ENCODE peak calls at places on chromosome 13, in nine cellular contexts. U is Peyer's patch, F is OCI-LY7, X is uterus, I is small intestine, Z is neural progenitor cell, A is cardiac muscle cell, R is iPS DF 6.9, B is HepG2. T is an unnamed sample.

GRCh38 chr13:80338781-80339577 is 1.9 kb downstream of the SPRY2 start:
- DNase-seq in A (peak; percentile 86), X (peak; percentile 66), F (no peak), I (peak; percentile 55), U (peak; percentile 76), Z (peak; percentile 90), B (peak; percentile 23), R (no peak), T (peak; percentile 90)

GRCh38 chr13:86810385-86810784 is 860.8 kb upstream of the SLITRK5 start:
- DNase-seq in U (no peak), A (no peak), Z (no peak), X (no peak), I (no peak), R (no peak), F (no peak), B (no peak), T (no peak)

GRCh38 chr13:51456510-51456909 is 3.7 kb upstream of the INTS6 start:
- DNase-seq in I (no peak), Z (no peak), U (no peak), F (no peak), X (no peak), R (no peak), A (no peak), B (no peak), T (no peak)

GRCh38 chr13:113837554-113838355 is 26.1 kb downstream of the GAS6 start:
- DNase-seq in F (no peak), X (peak; percentile 98), A (peak; percentile 52), B (peak; percentile 55), U (peak; percentile 82), R (no peak), Z (no peak), I (peak; percentile 68), T (peak; percentile 93)

GRCh38 chr13:26011208-26011573 is 40.6 kb downstream of the SHISA2 start:
- DNase-seq in I (no peak), F (no peak), Z (no peak), X (no peak), B (no peak), A (no peak), U (no peak), R (no peak), T (no peak)

GRCh38 chr13:45367358-45367757 is 26.4 kb upstream of the TPT1 start:
- DNase-seq in U (peak; percentile 94), X (peak; percentile 32), B (peak; percentile 69), R (peak; percentile 20), F (peak; percentile 84), A (no peak), Z (no peak), I (peak; percentile 86), T (peak; percentile 80)

GRCh38 chr13:96090240-96091101 is 564 bp downstream of the HS6ST3 start:
- DNase-seq in X (no peak), R (no peak), A (peak; percentile 57), B (no peak), Z (peak; percentile 66), I (no peak), F (no peak), U (no peak), T (peak; percentile 52)

GRCh38 chr13:84118845-84119409 is 236.7 kb upstream of the SLITRK1 start:
- DNase-seq in U (no peak), Z (no peak), X (no peak), B (no peak), R (no peak), F (no peak), A (no peak), I (no peak), T (no peak)

GRCh38 chr13:110346661-110347067 is 39.6 kb downstream of the COL4A2 start:
- DNase-seq in X (peak; percentile 15), R (no peak), U (peak; percentile 89), B (no peak), Z (no peak), F (no peak), I (peak; percentile 68), A (no peak), T (no peak)

GRCh38 chr13:27636624-27637288 is 15.1 kb downstream of the POLR1D start:
- DNase-seq in R (no peak), A (no peak), B (no peak), U (no peak), I (no peak), F (no peak), Z (no peak), X (no peak), T (no peak)

GRCh38 chr13:32624441-32624840 is 38.2 kb downstream of the PDS5B start:
- DNase-seq in I (no peak), R (no peak), X (no peak), Z (no peak), U (no peak), B (no peak), F (no peak), A (no peak), T (no peak)

DNA sequence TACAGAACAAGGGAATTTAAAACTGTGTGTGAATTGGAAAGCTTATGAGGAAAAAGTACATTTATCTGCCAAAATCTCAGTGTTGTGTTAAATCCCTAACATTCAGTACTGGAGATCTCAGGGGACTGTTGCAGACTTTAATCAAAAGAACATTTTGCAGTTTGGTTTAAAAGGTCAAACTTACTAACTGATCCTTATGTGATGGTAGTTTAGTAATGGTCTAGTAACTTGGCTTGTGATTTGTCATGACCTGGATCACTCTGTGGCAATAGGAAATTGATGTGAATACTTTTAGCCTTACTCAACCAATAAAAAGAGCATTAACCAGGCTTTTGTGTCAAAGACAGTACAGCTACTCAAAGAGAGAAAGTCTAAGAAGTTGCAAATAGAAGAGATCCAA is 862.0 kb upstream of the MIR17HG start:
- DNase-seq in Z (no peak), B (no peak), R (no peak), X (no peak), A (no peak), U (no peak), F (no peak), I (no peak), T (no peak)
- H3K27ac ChIP-seq in Z (no peak overlapping the region), B (no peak overlapping the region), R (no peak overlapping the region), X (no peak overlapping the region), A (no peak overlapping the region), U (no peak overlapping the region), F (no peak overlapping the region), I (no peak overlapping the region), T (no peak overlapping the region)

DNA sequence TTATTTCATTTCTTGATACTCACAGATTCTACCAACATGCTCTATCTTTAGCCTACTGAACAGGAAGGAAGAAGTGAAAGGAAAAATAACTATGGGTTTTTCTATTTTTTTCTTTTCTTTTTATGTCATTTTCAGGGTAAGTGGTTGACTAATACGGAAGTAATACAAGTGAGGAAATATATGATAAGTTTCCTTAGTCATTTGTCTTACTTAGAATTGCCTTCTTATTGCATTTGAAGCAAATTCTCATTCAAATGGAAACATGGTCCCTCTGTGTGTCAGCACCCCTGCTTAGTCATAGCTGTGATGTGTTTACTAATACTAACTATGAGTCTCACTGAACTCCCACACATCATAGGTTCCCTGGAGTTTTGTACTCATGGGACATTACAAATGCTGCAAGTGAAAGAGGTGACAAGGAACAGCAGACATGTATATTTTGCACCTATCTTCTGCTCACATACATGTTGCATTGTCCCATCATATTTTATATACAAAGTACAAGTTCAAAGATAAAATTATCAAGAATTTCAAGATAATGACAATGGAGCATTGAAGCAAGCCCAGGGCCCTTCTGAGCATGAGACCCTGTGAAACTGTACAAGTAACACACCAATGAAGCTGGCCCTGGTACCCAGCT is 60.1 kb downstream of the DCT start:
- DNase-seq in F (no peak), B (no peak), A (no peak), R (no peak), X (no peak), Z (no peak), I (no peak), U (no peak), T (no peak)
- H3K4me3 ChIP-seq in F (no peak overlapping the region), B (no peak overlapping the region), A (no peak overlapping the region), R (no peak overlapping the region), X (no peak overlapping the region), Z (no peak overlapping the region), I (no peak overlapping the region), U (no peak overlapping the region), T (no peak overlapping the region)

DNA sequence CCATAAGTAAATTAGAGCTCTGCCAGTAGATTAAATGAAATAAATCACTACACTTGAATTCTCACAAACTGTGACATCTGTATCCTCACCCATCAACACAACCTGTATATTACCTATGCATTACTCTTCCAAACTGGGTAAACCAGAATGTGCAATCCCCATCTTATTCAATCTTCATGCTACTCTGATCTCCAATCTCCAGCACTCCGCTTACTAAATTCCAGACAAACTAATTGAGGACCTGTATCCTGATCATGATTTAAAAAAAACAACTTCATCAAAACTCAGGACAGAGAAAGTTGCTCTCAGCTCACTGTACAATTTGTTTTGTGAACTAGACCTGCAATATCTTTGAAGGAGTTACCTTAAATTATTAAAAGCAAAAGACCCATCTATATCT is 74.4 kb downstream of the FOXO1 start:
- DNase-seq in B (no peak), I (no peak), U (no peak), Z (no peak), F (no peak), A (no peak), X (no peak), R (no peak), T (no peak)
- H3K27ac ChIP-seq in B (no peak overlapping the region), I (no peak overlapping the region), U (no peak overlapping the region), Z (no peak overlapping the region), F (peak overlapping the region; percentile 92), A (no peak overlapping the region), X (peak overlapping the region; percentile 63), R (no peak overlapping the region), T (no peak overlapping the region)

GRCh38 chr13:20230913-20231838 is 943 bp downstream of the GJB6 start:
- DNase-seq in R (no peak), B (no peak), I (no peak), A (no peak), U (no peak), X (no peak), F (no peak), Z (peak; percentile 17), T (no peak)

GRCh38 chr13:20227288-20227687 is 4.8 kb downstream of the GJB6 start:
- DNase-seq in R (no peak), U (no peak), F (no peak), B (no peak), X (no peak), A (no peak), Z (no peak), I (no peak), T (no peak)

GRCh38 chr13:20227730-20228129 is 4.4 kb downstream of the GJB6 start:
- DNase-seq in U (no peak), B (no peak), I (no peak), F (no peak), R (no peak), A (no peak), Z (no peak), X (no peak), T (no peak)

GRCh38 chr13:20232556-20233277 is 598 bp upstream of the GJB6 start:
- DNase-seq in U (no peak), R (no peak), I (no peak), A (no peak), X (no peak), Z (no peak), B (no peak), F (no peak), T (no peak)

DNA sequence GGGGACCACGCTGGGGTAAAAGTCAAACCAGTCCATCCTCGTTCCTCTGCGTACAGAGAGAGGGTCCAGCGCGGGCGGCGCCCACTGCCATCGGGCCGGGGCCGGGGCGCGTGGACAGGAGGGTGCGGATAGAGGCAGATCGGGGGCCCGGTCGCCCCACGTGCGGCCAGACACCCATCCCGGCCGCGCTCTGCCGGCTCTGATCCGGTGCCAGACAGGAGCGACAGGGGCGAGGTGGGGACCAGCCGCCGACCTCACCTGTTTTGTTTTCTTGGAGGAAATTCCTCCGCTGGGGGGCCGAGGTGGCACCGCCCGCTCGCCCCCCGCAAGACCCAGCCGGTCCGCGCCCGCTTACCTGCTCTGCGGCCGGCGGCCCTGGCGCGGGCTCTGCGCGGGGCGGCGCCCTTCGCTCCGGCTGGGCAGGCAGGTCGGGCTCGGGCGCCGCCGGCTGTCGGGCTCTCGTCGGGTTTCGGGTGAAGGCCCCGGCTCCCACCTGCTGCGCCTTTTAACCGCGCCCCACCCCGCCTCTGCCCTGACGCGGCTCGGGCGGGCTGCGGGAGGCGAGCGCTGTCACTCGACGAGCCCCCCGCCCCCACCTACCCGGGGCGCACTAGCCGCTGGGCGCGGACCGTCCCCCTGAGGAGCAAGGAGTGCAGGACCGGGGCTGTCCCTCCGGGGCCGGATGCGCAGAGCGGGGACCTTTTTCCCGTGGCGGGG is at the start of gene GJB6:
- DNase-seq in B (no peak), U (no peak), I (peak; percentile 12), A (peak; percentile 34), F (no peak), X (no peak), R (no peak), Z (peak; percentile 82), T (peak; percentile 52)
- H3K4me3 ChIP-seq in B (no peak within 1 kb of the TSS), U (peak within 1 kb of the TSS; percentile 33), I (peak within 1 kb of the TSS; percentile 13), A (peak within 1 kb of the TSS; percentile 39), F (no peak within 1 kb of the TSS), X (no peak within 1 kb of the TSS), R (peak within 1 kb of the TSS; percentile 26), Z (peak within 1 kb of the TSS; percentile 57), T (peak within 1 kb of the TSS; percentile 19)